ENCODE peak calls at places on chromosomes 16 and 17, in nine cellular contexts. A, M, Q, D, P, E, L, X and C are unnamed samples.

GRCh38 chr17:73119631-73120030 is 27.1 kb upstream of the SLC39A11 start:
- DNase-seq in D (no peak), X (no peak), A (no peak), L (no peak), E (no peak), M (no peak), P (no peak), Q (peak), C (no peak)

GRCh38 chr17:72369366-72369765 is 248.5 kb downstream of the SOX9 start:
- DNase-seq in Q (no peak), M (no peak), D (no peak), X (no peak), E (no peak), A (no peak), L (no peak), P (no peak), C (no peak)

GRCh38 chr16:85303354-85303883 is 191.1 kb upstream of the CIBAR2 start:
- DNase-seq in X (no peak), M (peak), A (peak), E (no peak), P (peak), L (peak), D (peak), Q (no peak), C (peak)

GRCh38 chr16:16857012-16857411 is 478.1 kb downstream of the NPIPA7 start:
- DNase-seq in A (no peak), P (no peak), E (no peak), D (no peak), M (no peak), X (no peak), Q (no peak), L (no peak), C (no peak)

GRCh38 chr16:78571434-78571833 is 472.0 kb downstream of the WWOX start:
- DNase-seq in M (no peak), D (no peak), P (no peak), Q (no peak), L (no peak), X (no peak), E (no peak), A (no peak), C (no peak)

GRCh38 chr16:68387301-68387700 is 61.0 kb downstream of the SMPD3 start:
- DNase-seq in E (no peak), L (no peak), M (peak), D (peak), A (no peak), Q (no peak), P (no peak), X (no peak), C (no peak)

GRCh38 chr17:47686276-47686635 is 7.7 kb upstream of the TBKBP1 start:
- DNase-seq in L (no peak), P (no peak), Q (no peak), M (no peak), D (no peak), X (peak), A (no peak), E (no peak), C (no peak)

GRCh38 chr17:77128895-77129567 is 11.7 kb upstream of the SEC14L1 start:
- DNase-seq in D (no peak), X (peak), A (no peak), P (no peak), L (no peak), M (no peak), Q (no peak), E (no peak), C (no peak)

GRCh38 chr16:50146479-50147435 is 6.3 kb upstream of the TENT4B start:
- DNase-seq in X (no peak), L (no peak), D (no peak), A (no peak), P (no peak), M (no peak), Q (no peak), E (peak), C (no peak)

GRCh38 chr16:85460983-85461813 is 151.9 kb upstream of the GSE1 start:
- DNase-seq in P (no peak), Q (peak), D (no peak), A (no peak), M (no peak), X (peak), L (no peak), E (peak), C (no peak)

GRCh38 chr17:44830359-44831269 is 527 bp upstream of the GJC1 start:
- DNase-seq in D (peak), E (peak), P (peak), Q (peak), M (no peak), L (no peak), A (no peak), X (peak), C (peak)

GRCh38 chr17:3574231-3574630 is 16.6 kb upstream of the TRPV3 start:
- DNase-seq in A (no peak), Q (peak), P (no peak), L (no peak), X (no peak), M (no peak), D (no peak), E (no peak), C (no peak)

GRCh38 chr17:16872836-16873653 is 98.9 kb downstream of the TNFRSF13B start:
- DNase-seq in L (no peak), P (no peak), X (peak), E (peak), Q (peak), A (no peak), M (peak), D (peak), C (peak)

GRCh38 chr17:69473801-69474170 is 59.3 kb downstream of the MAP2K6 start:
- DNase-seq in X (peak), E (no peak), Q (peak), A (no peak), P (no peak), L (no peak), M (no peak), D (no peak), C (no peak)

GRCh38 chr17:79803997-79804855 is 7.3 kb upstream of the CBX8 start:
- DNase-seq in X (no peak), A (no peak), P (no peak), D (peak), E (peak), M (no peak), Q (no peak), L (no peak), C (no peak)

GRCh38 chr16:10557750-10558149 is 22.6 kb downstream of the EMP2 start:
- DNase-seq in E (no peak), Q (no peak), L (no peak), M (no peak), P (no peak), D (no peak), X (no peak), A (no peak), C (no peak)

GRCh38 chr17:72715906-72716572 is 376.4 kb downstream of the SLC39A11 start:
- DNase-seq in M (no peak), D (no peak), X (peak), L (no peak), Q (peak), E (peak), A (no peak), P (no peak), C (no peak)

GRCh38 chr16:9495824-9496223 is 404.4 kb downstream of the HAPSTR1 start:
- DNase-seq in D (no peak), Q (no peak), M (no peak), L (no peak), P (no peak), X (no peak), A (no peak), E (no peak), C (no peak)

GRCh38 chr17:73011016-73011486 is 81.4 kb downstream of the SLC39A11 start:
- DNase-seq in P (no peak), A (no peak), L (no peak), D (no peak), E (no peak), Q (no peak), M (no peak), X (no peak), C (peak)

GRCh38 chr16:83356266-83356665 is 451.5 kb upstream of the HSBP1 start:
- DNase-seq in Q (peak), D (peak), E (peak), M (no peak), A (no peak), X (peak), P (no peak), L (no peak), C (peak)

GRCh38 chr16:7380907-7381306 is 48.3 kb downstream of the RBFOX1 start:
- DNase-seq in E (no peak), A (no peak), D (no peak), M (no peak), X (no peak), P (no peak), L (no peak), Q (no peak), C (no peak)

GRCh38 chr17:60106377-60107059 is 27.8 kb upstream of the HEATR6 start:
- DNase-seq in M (no peak), X (peak), P (no peak), A (no peak), L (no peak), D (no peak), E (no peak), Q (peak), C (no peak)

GRCh38 chr16:14510939-14511797 is 118.9 kb downstream of the PARN start:
- DNase-seq in E (peak), Q (peak), X (peak), L (no peak), A (no peak), M (no peak), P (no peak), D (no peak), C (no peak)

GRCh38 chr16:88804552-88805339 is 1.2 kb downstream of the CDT1 start:
- DNase-seq in P (no peak), Q (peak), M (no peak), A (no peak), D (peak), X (no peak), L (no peak), E (no peak), C (peak)

GRCh38 chr16:27398894-27399853 is 2.8 kb upstream of the IL21R start:
- DNase-seq in M (no peak), Q (no peak), E (no peak), X (no peak), P (no peak), A (no peak), L (no peak), D (no peak), C (no peak)

GRCh38 chr17:69326302-69327059 is 452 bp downstream of the ABCA5 start:
- DNase-seq in L (no peak), E (peak), P (no peak), A (no peak), X (peak), M (peak), D (no peak), Q (peak), C (no peak)

GRCh38 chr17:16381496-16381820 is 567 bp downstream of the UBB start:
- DNase-seq in E (no peak), P (no peak), Q (no peak), L (no peak), X (peak), M (no peak), A (no peak), D (no peak), C (no peak)

GRCh38 chr16:28845173-28846079 is 722 bp downstream of the TUFM start:
- DNase-seq in Q (peak), E (peak), L (no peak), D (no peak), A (no peak), M (peak), X (peak), P (no peak), C (no peak)

GRCh38 chr17:28612936-28613872 is 781 bp downstream of the RSKR start:
- DNase-seq in X (peak), Q (peak), A (peak), M (peak), P (no peak), L (no peak), E (peak), D (peak), C (peak)
- TF ChIP-seq CTCF in X (peak), Q (peak), A (peak), M (peak), P (peak), L (peak), E (peak), D (peak), C (peak)

GRCh38 chr17:12928736-12929135 is 89.1 kb downstream of the ELAC2 start:
- DNase-seq in A (no peak), D (no peak), P (no peak), M (no peak), E (peak), L (no peak), Q (peak), X (no peak), C (no peak)
- TF ChIP-seq CTCF in A (no peak), D (peak), P (peak), M (no peak), E (peak), L (peak), Q (peak), X (no peak), C (no peak)

GRCh38 chr17:37816951-37817350 is 72.1 kb upstream of the HNF1B start:
- DNase-seq in A (no peak), D (no peak), X (peak), L (no peak), M (no peak), Q (no peak), E (no peak), P (no peak), C (no peak)
- TF ChIP-seq CTCF in A (no peak), D (no peak), X (no peak), L (no peak), M (no peak), Q (no peak), E (no peak), P (no peak), C (no peak)

GRCh38 chr17:51813784-51814174 is 344.7 kb downstream of the CA10 start:
- DNase-seq in P (no peak), Q (no peak), E (no peak), A (no peak), M (no peak), L (no peak), X (no peak), D (no peak), C (no peak)
- TF ChIP-seq CTCF in P (no peak), Q (no peak), E (no peak), A (no peak), M (no peak), L (no peak), X (no peak), D (no peak), C (no peak)

GRCh38 chr17:42165751-42166150 is 11.0 kb upstream of the RAB5C start:
- DNase-seq in L (no peak), D (no peak), Q (no peak), P (no peak), M (no peak), E (no peak), X (no peak), A (no peak), C (no peak)

GRCh38 chr17:42159796-42160551 is 5.2 kb upstream of the RAB5C start:
- DNase-seq in E (no peak), X (no peak), L (no peak), D (no peak), A (no peak), Q (no peak), P (no peak), M (no peak), C (no peak)

GRCh38 chr17:42166196-42166763 is 11.5 kb upstream of the RAB5C start:
- DNase-seq in A (no peak), Q (no peak), P (no peak), D (no peak), M (no peak), E (no peak), X (no peak), L (no peak), C (no peak)

GRCh38 chr17:42163696-42164407 is 9.1 kb upstream of the RAB5C start:
- DNase-seq in L (no peak), D (no peak), E (no peak), M (no peak), A (no peak), Q (no peak), X (no peak), P (no peak), C (no peak)

GRCh38 chr17:42163113-42163512 is 8.3 kb upstream of the RAB5C start:
- DNase-seq in A (no peak), E (no peak), L (no peak), D (peak), M (no peak), Q (no peak), X (no peak), P (no peak), C (peak)
- TF ChIP-seq CTCF in A (no peak), E (peak), L (peak), D (peak), M (no peak), Q (no peak), X (peak), P (peak), C (peak)

GRCh38 chr16:72427001-72427785 is 255.2 kb upstream of the PMFBP1 start:
- DNase-seq in X (no peak), M (no peak), Q (no peak), E (no peak), A (no peak), L (no peak), D (no peak), P (no peak), C (no peak)

GRCh38 chr16:72426416-72426815 is 254.5 kb upstream of the PMFBP1 start:
- DNase-seq in P (no peak), L (no peak), X (no peak), E (no peak), Q (no peak), M (no peak), D (no peak), A (no peak), C (no peak)

GRCh38 chr16:72429566-72430160 is 257.7 kb upstream of the PMFBP1 start:
- DNase-seq in L (no peak), A (no peak), X (no peak), Q (no peak), P (no peak), E (no peak), M (no peak), D (no peak), C (no peak)

GRCh38 chr16:72427786-72428480 is 256.0 kb upstream of the PMFBP1 start:
- DNase-seq in A (no peak), L (no peak), D (no peak), P (no peak), M (no peak), X (no peak), Q (no peak), E (no peak), C (no peak)

GRCh38 chr16:72428611-72429376 is 256.8 kb upstream of the PMFBP1 start:
- DNase-seq in E (peak), A (no peak), L (no peak), D (no peak), P (no peak), M (no peak), Q (no peak), X (no peak), C (no peak)
- TF ChIP-seq CTCF in E (peak), A (no peak), L (no peak), D (no peak), P (no peak), M (no peak), Q (no peak), X (no peak), C (no peak)

DNA sequence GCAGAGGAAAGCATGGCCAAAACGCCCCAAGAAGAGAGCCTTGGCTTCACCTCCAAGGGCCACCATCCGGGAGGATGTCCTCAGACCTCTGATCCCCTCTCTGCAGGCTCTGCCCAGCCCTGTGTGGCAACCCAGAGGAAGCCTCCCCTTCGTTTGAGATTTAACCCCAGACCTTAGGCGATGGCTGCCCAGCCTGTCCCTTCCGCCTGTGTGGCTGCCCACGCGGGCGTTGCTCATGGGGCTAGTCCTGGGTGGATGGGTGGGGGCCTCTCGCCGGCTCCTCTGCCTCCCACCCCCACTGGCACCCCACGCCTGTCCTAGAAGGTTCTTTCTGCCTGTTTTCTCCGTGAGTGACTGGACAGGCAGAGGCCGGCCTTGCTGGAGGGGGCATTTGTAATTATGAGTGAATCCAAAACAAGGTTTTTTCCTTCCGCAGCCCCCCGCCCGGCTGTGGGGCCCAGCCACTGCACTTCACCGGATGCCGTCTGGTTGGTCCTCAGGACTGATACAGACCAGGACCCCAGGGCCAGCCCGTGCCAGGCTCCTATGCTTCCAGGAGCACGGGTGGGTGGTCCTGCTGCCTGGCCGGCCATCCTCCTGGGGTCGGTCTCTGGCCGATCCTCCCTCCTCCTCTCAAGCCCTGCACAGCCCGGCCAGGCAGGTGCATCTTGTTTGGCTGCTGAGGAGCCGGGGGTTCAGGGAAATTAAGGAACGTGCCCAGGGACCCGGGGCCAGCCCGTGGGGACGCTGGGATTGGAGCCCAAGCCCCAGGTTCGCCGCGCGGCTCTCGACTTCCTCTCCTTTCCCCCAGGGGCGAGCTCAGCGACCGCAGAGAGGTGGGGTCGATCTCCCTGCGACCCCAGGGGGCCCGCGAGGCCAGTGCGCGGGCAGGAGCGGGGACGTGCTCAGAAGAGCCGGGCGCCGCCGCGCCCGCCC is at the start of gene TMEM235:
- DNase-seq in E (no peak), X (no peak), P (no peak), A (no peak), Q (no peak), L (no peak), M (no peak), D (peak), C (no peak)
- TF ChIP-seq CTCF in E (no peak), X (no peak), P (no peak), A (no peak), Q (no peak), L (no peak), M (no peak), D (no peak), C (no peak)

DNA sequence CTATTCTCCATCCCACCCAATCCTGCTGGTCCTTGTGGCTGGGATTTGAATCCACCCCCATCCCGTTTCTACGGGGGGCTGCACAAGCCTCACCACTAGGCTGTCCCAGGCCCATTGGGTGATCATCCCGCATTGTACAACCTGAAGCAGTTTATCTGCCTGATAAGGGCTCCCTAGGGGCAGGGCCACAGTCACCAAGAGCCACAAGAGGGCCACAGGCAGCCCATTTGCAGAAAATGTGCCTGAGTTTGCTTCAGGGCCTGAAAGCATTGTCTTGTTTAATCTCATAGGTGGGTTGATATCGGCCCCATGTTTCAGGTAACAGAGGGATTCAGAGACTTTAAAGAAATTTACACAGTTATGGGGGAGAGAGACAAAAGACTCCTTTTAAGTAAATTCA is 245.0 kb downstream of the CPPED1 start:
- DNase-seq in D (no peak), Q (no peak), E (no peak), X (no peak), A (no peak), M (no peak), P (no peak), L (no peak), C (no peak)
- TF ChIP-seq CTCF in D (no peak), Q (no peak), E (no peak), X (no peak), A (no peak), M (no peak), P (no peak), L (no peak), C (no peak)